ENCODE peak calls at places on chromosomes 5 and 9, in seven cellular contexts. B is CD8-positive, alpha-beta memory T cell; E is CD4-positive, alpha-beta memory T cell; U is kidney; T is astrocyte of the cerebellum; L is lower leg skin; J is lung. I is an unnamed sample.

GRCh38 chr9:130433168-130433946 is 11.4 kb upstream of the ASS1 start:
- DNase-seq in B (no peak), E (no peak), U (no peak), T (no peak), L (no peak), J (no peak), I (peak)

GRCh38 chr5:53381-54174 is 38.4 kb upstream of the PLEKHG4B start:
- DNase-seq in B (no peak), E (no peak), U (no peak), T (no peak), L (no peak), J (peak), I (peak)

GRCh38 chr5:139660916-139661814 is 13.0 kb downstream of the CXXC5 start:
- DNase-seq in B (no peak), E (no peak), U (peak), T (peak), L (peak), J (peak), I (no peak)

GRCh38 chr9:115615821-115616665 is 498.1 kb upstream of the TNC start:
- DNase-seq in B (no peak), E (no peak), U (no peak), T (peak), L (no peak), J (no peak), I (no peak)

GRCh38 chr5:14063691-14064090 is 79.5 kb upstream of the TRIO start:
- DNase-seq in B (no peak), E (no peak), U (no peak), T (no peak), L (no peak), J (no peak), I (no peak)

GRCh38 chr9:128168731-128169308 is 8.8 kb downstream of the BBLN start:
- DNase-seq in B (no peak), E (no peak), U (no peak), T (no peak), L (no peak), J (no peak), I (no peak)

GRCh38 chr5:129541648-129542251 is 81.7 kb downstream of the ADAMTS19 start:
- DNase-seq in B (no peak), E (no peak), U (no peak), T (peak), L (no peak), J (no peak), I (peak)

GRCh38 chr5:115469904-115470516 is 74.6 kb downstream of the FEM1C start:
- DNase-seq in B (no peak), E (no peak), U (no peak), T (no peak), L (no peak), J (no peak), I (no peak)

GRCh38 chr9:35733109-35733541 is 659 bp downstream of the CREB3 start:
- DNase-seq in B (no peak), E (peak), U (no peak), T (peak), L (no peak), J (peak), I (no peak)

GRCh38 chr5:199821-200645 is 8.7 kb downstream of the LRRC14B start:
- DNase-seq in B (no peak), E (no peak), U (peak), T (no peak), L (no peak), J (no peak), I (no peak)

GRCh38 chr9:38621434-38622082 is 1.2 kb upstream of the ANKRD18A start:
- DNase-seq in B (peak), E (peak), U (peak), T (no peak), L (no peak), J (peak), I (peak)

GRCh38 chr9:123584202-123585176 is 228.5 kb downstream of the CRB2 start:
- DNase-seq in B (no peak), E (no peak), U (no peak), T (no peak), L (no peak), J (peak), I (no peak)

GRCh38 chr5:7392401-7393024 is 3.4 kb upstream of the ADCY2 start:
- DNase-seq in B (no peak), E (no peak), U (no peak), T (peak), L (no peak), J (no peak), I (no peak)

GRCh38 chr9:123338710-123339665 is 17.0 kb upstream of the CRB2 start:
- DNase-seq in B (peak), E (peak), U (no peak), T (no peak), L (no peak), J (no peak), I (no peak)

GRCh38 chr9:88559661-88560060 is 24.7 kb downstream of the NXNL2 start:
- DNase-seq in B (no peak), E (no peak), U (no peak), T (no peak), L (no peak), J (no peak), I (no peak)

GRCh38 chr9:72315510-72316287 is 49.3 kb downstream of the ZFAND5 start:
- DNase-seq in B (no peak), E (no peak), U (peak), T (peak), L (peak), J (peak), I (no peak)

GRCh38 chr9:138105561-138106505 is 228.3 kb downstream of the CACNA1B start:
- DNase-seq in B (no peak), E (no peak), U (peak), T (no peak), L (no peak), J (peak), I (no peak)

GRCh38 chr9:107389617-107390071 is 99.9 kb downstream of the KLF4 start:
- DNase-seq in B (no peak), E (no peak), U (peak), T (no peak), L (peak), J (peak), I (no peak)

GRCh38 chr5:139745800-139746690 is 49.6 kb upstream of the PSD2 start:
- DNase-seq in B (peak), E (peak), U (peak), T (peak), L (peak), J (peak), I (peak)

GRCh38 chr9:68708513-68708912 is 3.5 kb downstream of the PIP5K1B start:
- DNase-seq in B (no peak), E (no peak), U (no peak), T (no peak), L (no peak), J (no peak), I (no peak)

GRCh38 chr9:1216532-1216931 is 166.4 kb downstream of the DMRT2 start:
- DNase-seq in B (no peak), E (no peak), U (no peak), T (no peak), L (no peak), J (no peak), I (no peak)

GRCh38 chr9:134680393-134681060 is 38.9 kb downstream of the COL5A1 start:
- DNase-seq in B (no peak), E (no peak), U (peak), T (no peak), L (no peak), J (no peak), I (no peak)

GRCh38 chr9:91033802-91034201 is 232.2 kb downstream of the SYK start:
- DNase-seq in B (peak), E (peak), U (peak), T (no peak), L (no peak), J (no peak), I (peak)

GRCh38 chr9:127139775-127140174 is 17.3 kb upstream of the ANGPTL2 start:
- DNase-seq in B (no peak), E (no peak), U (no peak), T (no peak), L (no peak), J (no peak), I (no peak)

GRCh38 chr9:28056006-28056405 is 482.7 kb upstream of the C9orf72 start:
- DNase-seq in B (no peak), E (no peak), U (no peak), T (no peak), L (peak), J (no peak), I (no peak)

GRCh38 chr5:93452255-93452654 is 128.8 kb downstream of the NR2F1-AS1 start:
- DNase-seq in B (no peak), E (no peak), U (no peak), T (no peak), L (no peak), J (no peak), I (no peak)

GRCh38 chr9:131404987-131405386 is 11.1 kb downstream of the PRRC2B start:
- DNase-seq in B (no peak), E (no peak), U (no peak), T (no peak), L (no peak), J (no peak), I (no peak)

GRCh38 chr5:45417285-45417996 is 278.7 kb downstream of the HCN1 start:
- DNase-seq in B (no peak), E (no peak), U (no peak), T (no peak), L (no peak), J (no peak), I (no peak)

GRCh38 chr9:69181908-69182353 is 7.9 kb downstream of the TJP2 start:
- DNase-seq in B (no peak), E (no peak), U (no peak), T (no peak), L (no peak), J (no peak), I (no peak)

GRCh38 chr9:25678846-25679360 is 659 bp upstream of the TUSC1 start:
- DNase-seq in B (no peak), E (no peak), U (no peak), T (no peak), L (no peak), J (no peak), I (no peak)

GRCh38 chr9:25678147-25678666 is at the start of gene TUSC1:
- DNase-seq in B (no peak), E (no peak), U (peak), T (peak), L (peak), J (peak), I (no peak)

GRCh38 chr9:25681270-25681669 is 3.0 kb upstream of the TUSC1 start:
- DNase-seq in B (no peak), E (no peak), U (no peak), T (peak), L (no peak), J (no peak), I (no peak)

GRCh38 chr9:25677301-25678146 is 720 bp downstream of the TUSC1 start:
- DNase-seq in B (no peak), E (no peak), U (peak), T (peak), L (peak), J (peak), I (no peak)
- H3K4me3 ChIP-seq in B (no peak), E (no peak), U (peak), T (peak), L (peak), J (peak), I (no peak)

GRCh38 chr9:20685769-20686168 is 1.7 kb downstream of the FOCAD start:
- DNase-seq in B (no peak), E (no peak), U (no peak), T (no peak), L (no peak), J (no peak), I (no peak)
- H3K4me3 ChIP-seq in B (no peak), E (no peak), U (no peak), T (no peak), L (no peak), J (no peak), I (no peak)

GRCh38 chr5:138490648-138491283 is 25.5 kb downstream of the EGR1 start:
- DNase-seq in B (no peak), E (no peak), U (no peak), T (no peak), L (no peak), J (no peak), I (no peak)
- H3K4me3 ChIP-seq in B (no peak), E (no peak), U (no peak), T (no peak), L (no peak), J (no peak), I (no peak)

GRCh38 chr9:20238921-20239320 is 383.4 kb downstream of the MLLT3 start:
- DNase-seq in B (no peak), E (no peak), U (no peak), T (no peak), L (no peak), J (no peak), I (no peak)

GRCh38 chr9:20237686-20238085 is 384.6 kb downstream of the MLLT3 start:
- DNase-seq in B (no peak), E (no peak), U (no peak), T (no peak), L (no peak), J (no peak), I (no peak)

GRCh38 chr9:20240498-20240897 is 381.8 kb downstream of the MLLT3 start:
- DNase-seq in B (no peak), E (no peak), U (no peak), T (no peak), L (no peak), J (no peak), I (no peak)

GRCh38 chr9:20243866-20244647 is 378.2 kb downstream of the MLLT3 start:
- DNase-seq in B (no peak), E (no peak), U (no peak), T (no peak), L (no peak), J (no peak), I (no peak)

DNA sequence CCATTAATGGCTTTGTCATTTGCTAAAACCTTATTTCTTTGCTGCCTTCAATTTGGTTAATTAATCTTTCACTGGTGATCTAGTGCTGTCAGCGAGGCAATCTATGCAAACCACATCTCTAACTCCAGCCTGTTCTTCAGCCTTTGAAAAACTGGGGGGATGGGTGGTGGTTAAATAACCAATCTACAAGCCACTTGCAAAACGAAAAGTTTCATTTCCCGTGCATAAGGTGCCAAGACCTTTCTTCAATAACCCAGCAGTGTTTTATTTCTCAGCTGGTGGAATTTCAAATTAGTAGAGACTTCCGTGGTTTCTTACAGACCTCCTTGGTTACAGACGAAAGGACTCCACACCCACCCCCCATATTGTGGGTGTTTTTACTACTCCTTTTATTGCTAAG is 379.5 kb downstream of the MLLT3 start:
- DNase-seq in B (peak), E (peak), U (no peak), T (no peak), L (no peak), J (no peak), I (peak)
- H3K4me3 ChIP-seq in B (peak), E (peak), U (no peak), T (no peak), L (no peak), J (no peak), I (no peak)

GRCh38 chr5:8458038-8458383 is 589.1 kb downstream of the MTRR start:
- DNase-seq in B (no peak), E (no peak), U (no peak), T (no peak), L (no peak), J (no peak), I (no peak)
- H3K4me3 ChIP-seq in B (peak), E (no peak), U (peak), T (peak), L (peak), J (peak), I (peak)

GRCh38 chr5:67061511-67061910 is 135.1 kb downstream of the CD180 start:
- DNase-seq in B (no peak), E (no peak), U (no peak), T (no peak), L (no peak), J (no peak), I (no peak)

GRCh38 chr5:67063791-67064190 is 132.8 kb downstream of the CD180 start:
- DNase-seq in B (no peak), E (no peak), U (no peak), T (peak), L (no peak), J (no peak), I (no peak)

GRCh38 chr5:67063055-67063454 is 133.5 kb downstream of the CD180 start:
- DNase-seq in B (no peak), E (no peak), U (no peak), T (no peak), L (no peak), J (no peak), I (no peak)

GRCh38 chr5:67058998-67059746 is 137.4 kb downstream of the CD180 start:
- DNase-seq in B (no peak), E (no peak), U (no peak), T (no peak), L (no peak), J (no peak), I (no peak)

GRCh38 chr5:67059747-67060490 is 136.7 kb downstream of the CD180 start:
- DNase-seq in B (no peak), E (no peak), U (no peak), T (peak), L (no peak), J (no peak), I (no peak)
- H3K4me3 ChIP-seq in B (no peak), E (no peak), U (no peak), T (no peak), L (no peak), J (no peak), I (no peak)

DNA sequence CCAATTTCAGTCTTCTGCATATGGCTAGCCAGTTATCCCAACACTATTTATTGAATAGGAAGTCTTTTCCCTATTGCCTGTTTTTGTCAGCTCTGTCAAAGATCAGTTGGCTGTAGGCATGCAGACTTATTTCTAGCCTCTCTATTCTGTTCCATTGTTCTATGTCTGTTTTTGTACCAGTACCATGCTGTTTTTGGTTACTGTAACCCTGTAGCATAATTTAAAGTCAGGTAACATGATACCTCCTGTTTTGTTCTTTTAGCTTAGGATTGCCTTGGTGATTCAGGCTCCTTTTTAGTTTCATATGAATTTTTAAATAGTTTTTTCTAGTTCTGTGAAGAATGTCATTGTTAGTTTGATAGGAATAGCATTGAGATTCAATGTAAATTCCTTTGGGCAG is 104.9 kb upstream of the SLCO6A1 start:
- DNase-seq in B (no peak), E (no peak), U (no peak), T (peak), L (no peak), J (no peak), I (no peak)
- H3K4me3 ChIP-seq in B (no peak), E (no peak), U (no peak), T (no peak), L (no peak), J (no peak), I (no peak)

DNA sequence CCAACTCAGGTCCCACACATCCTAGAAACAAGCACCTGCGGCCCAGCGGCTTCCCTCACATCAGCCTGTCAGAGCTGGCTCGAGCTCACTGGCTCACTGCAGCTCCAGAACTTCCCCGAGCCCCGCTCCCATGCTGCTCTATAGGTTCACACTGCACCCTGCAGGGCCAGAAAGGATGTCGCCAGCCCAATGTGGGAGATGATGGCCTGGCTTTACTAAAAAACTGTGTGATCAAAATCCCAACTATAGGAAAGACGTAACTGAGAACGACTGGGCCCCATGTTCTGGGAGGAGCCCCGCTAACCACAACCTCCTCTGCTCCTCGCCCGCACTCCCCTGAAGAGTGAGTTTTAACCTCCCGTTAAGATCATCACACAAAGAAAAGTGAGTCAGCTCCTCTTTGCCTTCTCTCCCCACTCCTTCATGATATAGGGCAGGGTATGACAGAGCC is 4.6 kb downstream of the SURF4 start:
- DNase-seq in B (peak), E (peak), U (no peak), T (no peak), L (no peak), J (no peak), I (peak)
- H3K4me3 ChIP-seq in B (peak), E (peak), U (no peak), T (no peak), L (no peak), J (no peak), I (peak)

GRCh38 chr5:54440456-54440893 is 15.0 kb upstream of the HSPB3 start:
- DNase-seq in B (no peak), E (peak), U (no peak), T (no peak), L (no peak), J (no peak), I (peak)
- H3K4me3 ChIP-seq in B (no peak), E (no peak), U (no peak), T (no peak), L (no peak), J (no peak), I (no peak)

I was measured in Jurkat, Clone E6-1.